ENCODE peak calls at places on chromosomes 1 and 21, in eight cellular contexts. B is transverse colon, A is fibroblast of lung, C is spleen, E is foreskin keratinocyte, W is Caco-2, R is IMR-90, S is astrocyte of the spinal cord. N is an unnamed sample.

GRCh38 chr1:205592443-205593003 is 39.3 kb downstream of the ELK4 start:
- DNase-seq in A (no peak), B (no peak), R (no peak), C (peak; percentile 55), E (no peak), W (no peak), S (no peak), N (no peak)

GRCh38 chr1:4518621-4519020 is 135.8 kb upstream of the AJAP1 start:
- DNase-seq in W (no peak), R (no peak), S (no peak), A (no peak), E (no peak), B (no peak), C (no peak), N (no peak)

GRCh38 chr1:51234721-51235425 is 1.2 kb upstream of the RNF11 start:
- DNase-seq in W (no peak), B (peak; percentile 86), E (peak; percentile 53), R (peak; percentile 33), C (peak; percentile 89), S (peak; percentile 33), A (no peak), N (peak; percentile 48)

GRCh38 chr1:225710804-225711203 is 57.9 kb upstream of the ENAH start:
- DNase-seq in S (peak; percentile 56), C (no peak), E (peak; percentile 82), B (no peak), A (no peak), W (no peak), R (peak; percentile 22), N (peak; percentile 38)

GRCh38 chr1:51850420-51851297 is 27.9 kb downstream of the NRDC start:
- DNase-seq in C (no peak), B (no peak), S (peak; percentile 2), R (no peak), A (no peak), W (no peak), E (no peak), N (no peak)

GRCh38 chr1:40627987-40628902 is 37.2 kb downstream of the RIMS3 start:
- DNase-seq in W (no peak), E (peak; percentile 87), R (no peak), C (no peak), A (no peak), S (no peak), B (no peak), N (no peak)

GRCh38 chr21:19440792-19441494 is 1037.4 kb upstream of the TMPRSS15 start:
- DNase-seq in W (no peak), R (no peak), B (no peak), A (no peak), E (no peak), C (no peak), S (no peak), N (no peak)

GRCh38 chr1:40221977-40222772 is 25.6 kb upstream of the TMCO2 start:
- DNase-seq in R (no peak), W (no peak), B (no peak), A (no peak), E (no peak), S (no peak), C (no peak), N (no peak)

GRCh38 chr1:205775717-205776056 is 405 bp upstream of the RAB29 start:
- DNase-seq in C (no peak), R (peak; percentile 33), W (no peak), B (no peak), S (peak; percentile 26), E (peak; percentile 77), A (peak; percentile 65), N (peak; percentile 22)

GRCh38 chr1:110425611-110426152 is 18.2 kb upstream of the LAMTOR5 start:
- DNase-seq in S (no peak), W (no peak), R (no peak), E (no peak), B (no peak), C (no peak), A (no peak), N (no peak)

GRCh38 chr1:80540149-80540548 is 1260.6 kb upstream of the ADGRL2 start:
- DNase-seq in A (no peak), W (no peak), B (no peak), E (no peak), C (no peak), R (no peak), S (no peak), N (no peak)

GRCh38 chr1:212819704-212820103 is 27.7 kb downstream of the SPATA45 start:
- DNase-seq in S (no peak), W (no peak), E (peak; percentile 13), B (no peak), A (peak; percentile 43), R (peak; percentile 26), C (no peak), N (no peak)

GRCh38 chr1:217891966-217892365 is 260.8 kb downstream of the SPATA17 start:
- DNase-seq in C (no peak), E (no peak), A (no peak), B (no peak), R (no peak), W (no peak), S (peak; percentile 32), N (no peak)

GRCh38 chr1:67604778-67605177 is 80.2 kb upstream of the GADD45A start:
- DNase-seq in C (no peak), E (no peak), A (no peak), B (no peak), W (no peak), S (no peak), R (no peak), N (no peak)

GRCh38 chr1:23899070-23899469 is 14.1 kb downstream of the CNR2 start:
- DNase-seq in B (no peak), R (no peak), S (no peak), C (no peak), E (no peak), A (no peak), W (no peak), N (no peak)

GRCh38 chr1:44249543-44249942 is 36.3 kb downstream of the DMAP1 start:
- DNase-seq in E (no peak), S (peak; percentile 4), B (no peak), A (peak; percentile 5), W (no peak), C (peak; percentile 74), R (no peak), N (no peak)

DNA sequence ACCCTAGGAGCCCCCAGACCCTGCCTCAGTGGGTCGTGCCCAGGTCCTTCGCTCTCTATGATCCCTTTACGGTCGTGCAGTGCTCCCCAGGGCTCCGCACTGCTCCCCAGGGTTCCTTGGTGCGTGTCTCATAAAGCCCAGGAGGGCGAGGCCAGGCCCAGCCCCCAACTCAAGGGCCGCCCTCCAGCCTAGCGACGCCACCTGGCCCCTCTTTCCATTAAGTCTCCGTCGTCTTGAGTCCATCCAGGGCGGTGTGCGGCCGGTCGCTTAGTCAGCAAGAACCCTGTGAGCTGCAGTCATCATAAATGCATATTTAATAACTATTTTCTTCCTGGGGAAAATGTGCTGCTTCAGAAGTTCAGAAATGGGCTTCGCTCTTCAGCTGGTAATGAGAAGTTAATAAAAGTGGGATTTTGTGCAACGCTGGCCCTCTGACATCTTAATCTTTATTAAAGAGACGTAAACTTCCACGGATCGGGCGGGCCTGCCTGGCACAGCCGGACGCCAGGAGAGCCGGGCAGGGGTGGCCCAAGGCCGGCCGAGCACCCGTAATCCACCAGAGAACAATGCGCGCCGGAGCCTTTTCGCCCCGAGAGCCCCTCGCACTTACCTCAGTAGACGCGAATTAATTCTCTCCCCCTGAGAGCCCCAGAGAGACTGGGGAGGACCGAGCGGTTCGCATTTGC is 188.5 kb upstream of the ARHGEF16 start:
- DNase-seq in R (no peak), C (no peak), B (no peak), E (no peak), S (no peak), A (no peak), W (no peak), N (no peak)
- TF ChIP-seq CTCF in R (no peak), C (no peak), B (no peak), E (no peak), S (no peak), A (no peak), W (no peak), N (no peak)

GRCh38 chr1:94329986-94330385 is 88.2 kb upstream of the ABCD3 start:
- DNase-seq in A (peak; percentile 62), R (peak; percentile 54), B (no peak), C (no peak), W (no peak), S (peak; percentile 71), E (peak; percentile 30), N (no peak)
- TF ChIP-seq CTCF in A (peak; percentile 65), R (peak; percentile 55), B (no peak), C (peak; percentile 57), W (no peak), S (peak; percentile 74), E (peak; percentile 73), N (peak; percentile 75)

GRCh38 chr1:241411056-241411775 is 54.2 kb upstream of the RGS7 start:
- DNase-seq in C (no peak), A (peak; percentile 51), S (peak; percentile 5), E (no peak), W (no peak), R (peak; percentile 52), B (no peak), N (peak; percentile 71)

GRCh38 chr1:241411776-241412338 is 54.9 kb upstream of the RGS7 start:
- DNase-seq in S (peak; percentile 25), R (no peak), A (no peak), W (no peak), B (no peak), C (no peak), E (no peak), N (peak; percentile 88)

GRCh38 chr1:241412646-241413045 is 55.6 kb upstream of the RGS7 start:
- DNase-seq in A (no peak), B (no peak), R (no peak), S (no peak), C (no peak), W (no peak), E (no peak), N (no peak)

GRCh38 chr1:241406421-241406820 is 49.4 kb upstream of the RGS7 start:
- DNase-seq in E (no peak), C (no peak), B (no peak), A (no peak), W (no peak), S (no peak), R (no peak), N (no peak)

GRCh38 chr1:241408170-241408569 is 51.2 kb upstream of the RGS7 start:
- DNase-seq in C (no peak), A (peak; percentile 54), R (peak; percentile 43), B (no peak), W (peak; percentile 4), S (peak; percentile 27), E (no peak), N (peak; percentile 31)
- TF ChIP-seq CTCF in C (no peak), A (peak; percentile 29), R (peak; percentile 29), B (no peak), W (peak; percentile 28), S (peak; percentile 31), E (peak; percentile 35), N (peak; percentile 59)

DNA sequence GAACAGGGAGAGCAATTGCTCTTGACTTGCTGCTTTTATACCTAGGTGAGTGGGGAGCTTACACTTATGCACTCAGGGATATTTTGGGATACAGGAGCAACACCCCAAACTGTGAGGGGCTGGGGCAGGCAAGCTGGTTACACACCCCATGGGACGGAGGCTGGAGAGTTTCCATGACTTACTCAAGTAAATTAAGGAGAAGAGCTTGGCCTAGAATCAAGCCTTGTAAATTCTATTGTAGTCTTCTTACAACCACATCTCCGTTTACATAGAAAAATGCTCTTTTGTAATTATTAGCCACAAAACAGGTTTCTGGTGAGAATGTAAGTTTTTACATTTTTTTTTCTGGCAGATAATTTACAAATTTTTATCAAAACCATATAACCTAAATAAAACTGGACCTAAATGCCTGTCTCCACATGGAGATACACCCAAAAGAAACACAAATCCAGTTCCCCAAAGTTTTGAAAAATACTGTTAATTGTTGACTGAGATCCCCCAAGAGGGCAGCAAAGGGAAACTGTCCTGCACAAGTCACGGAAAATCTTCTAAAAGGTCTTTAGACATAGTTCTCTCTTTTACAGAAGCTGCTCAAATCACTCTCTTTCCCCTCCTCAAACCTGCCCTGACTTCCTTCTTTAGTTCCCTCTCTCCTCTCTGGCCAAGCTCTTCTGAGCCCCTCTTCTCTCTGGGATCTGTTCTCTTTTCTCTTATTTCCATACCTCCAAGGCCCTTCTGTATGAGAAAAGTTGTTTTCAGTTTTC is 134.0 kb downstream of the HIVEP3 start:
- DNase-seq in S (no peak), R (no peak), A (no peak), E (no peak), W (no peak), C (no peak), B (no peak), N (no peak)
- TF ChIP-seq CTCF in S (no peak), R (no peak), A (no peak), E (no peak), W (no peak), C (no peak), B (no peak), N (peak; percentile 33)

N was measured in HFFc6.